ENCODE peak calls at places on chromosomes 13 and 19, in five cellular contexts. V, A, E, X and F are unnamed samples.

GRCh38 chr13:59982631-59983382 is 180.9 kb downstream of the DIAPH3 start:
- DNase-seq in X (no peak), A (peak; percentile 41), V (no peak), E (no peak), F (no peak)

GRCh38 chr19:7862413-7862951 is 11.7 kb downstream of the PRR36 start:
- DNase-seq in E (peak; percentile 95), X (no peak), A (peak; percentile 70), V (no peak), F (peak; percentile 52)

GRCh38 chr19:18152444-18152816 is 533 bp upstream of the PIK3R2 start:
- DNase-seq in V (peak; percentile 97), E (peak; percentile 95), X (peak; percentile 94), A (peak; percentile 98), F (peak; percentile 100)

GRCh38 chr19:44576843-44577565 is 36.4 kb upstream of the IGSF23 start:
- DNase-seq in A (no peak), X (no peak), V (peak; percentile 78), E (no peak), F (peak; percentile 75)

GRCh38 chr19:39515551-39516191 is 732 bp downstream of the SELENOV start:
- DNase-seq in E (no peak), X (no peak), V (no peak), A (no peak), F (no peak)

GRCh38 chr19:8396563-8397203 is 6.5 kb downstream of the RAB11B start:
- DNase-seq in E (peak; percentile 77), A (peak; percentile 70), V (peak; percentile 68), X (no peak), F (peak; percentile 83)

GRCh38 chr19:46383846-46384245 is 29.5 kb downstream of the CCDC8 start:
- DNase-seq in V (no peak), E (peak; percentile 52), X (no peak), A (no peak), F (no peak)

GRCh38 chr19:36152886-36153525 is 759 bp upstream of the COX7A1 start:
- DNase-seq in X (no peak), E (no peak), V (no peak), A (no peak), F (no peak)

GRCh38 chr13:27961227-27962085 is 7.7 kb downstream of the CDX2 start:
- DNase-seq in X (no peak), A (no peak), V (no peak), E (peak; percentile 31), F (no peak)